ENCODE peak calls at places on chromosomes 11 and 22, in six cellular contexts. Q is heart left ventricle, I is Caco-2, O is fibroblast of lung, L is upper lobe of right lung, G is GM12865. S is an unnamed sample.

GRCh38 chr11:63839508-63840355 is 822 bp downstream of the MARK2 start:
- DNase-seq in Q (peak; percentile 33), I (peak; percentile 49), O (no peak), L (peak; percentile 77), G (peak; percentile 55), S (peak; percentile 17)

GRCh38 chr11:125112235-125112604 is 794 bp upstream of the TMEM218 start:
- DNase-seq in Q (no peak), I (no peak), O (no peak), L (no peak), G (no peak), S (no peak)

GRCh38 chr11:10693509-10694071 is at the start of gene IRAG1:
- DNase-seq in Q (peak; percentile 68), I (no peak), O (peak; percentile 72), L (peak; percentile 65), G (no peak), S (peak; percentile 73)

GRCh38 chr11:130817608-130817944 is 98.7 kb downstream of the SNX19 start:
- DNase-seq in Q (no peak), I (no peak), O (peak; percentile 75), L (no peak), G (peak; percentile 39), S (peak; percentile 62)

GRCh38 chr11:72413914-72414628 is 20.3 kb downstream of the CLPB start:
- DNase-seq in Q (peak; percentile 79), I (peak; percentile 89), O (peak; percentile 65), L (peak; percentile 91), G (peak; percentile 87), S (peak; percentile 83)

GRCh38 chr22:28883917-28884753 is 763 bp downstream of the ZNRF3 start:
- DNase-seq in Q (peak; percentile 25), I (peak; percentile 61), O (peak; percentile 39), L (peak; percentile 82), G (peak; percentile 38), S (peak; percentile 50)

GRCh38 chr11:75145196-75145971 is 5.5 kb upstream of the SLCO2B1 start:
- DNase-seq in Q (no peak), I (no peak), O (no peak), L (no peak), G (no peak), S (no peak)

GRCh38 chr11:72015511-72016061 is 16.9 kb downstream of the IL18BP start:
- DNase-seq in Q (no peak), I (peak; percentile 80), O (peak; percentile 29), L (peak; percentile 53), G (no peak), S (peak; percentile 39)

GRCh38 chr22:41682033-41682807 is 6.4 kb downstream of the SNU13 start:
- DNase-seq in Q (peak; percentile 86), I (peak; percentile 90), O (peak; percentile 87), L (peak; percentile 92), G (peak; percentile 88), S (peak; percentile 88)

GRCh38 chr22:24521791-24522245 is 26.7 kb downstream of the UPB1 start:
- DNase-seq in Q (no peak), I (peak; percentile 84), O (peak; percentile 62), L (peak; percentile 80), G (peak; percentile 75), S (peak; percentile 71)

GRCh38 chr11:19676508-19677379 is 35.9 kb upstream of the NAV2 start:
- DNase-seq in Q (peak; percentile 75), I (no peak), O (no peak), L (no peak), G (no peak), S (peak; percentile 51)

GRCh38 chr22:35425971-35426800 is 26.2 kb downstream of the MCM5 start:
- DNase-seq in Q (no peak), I (no peak), O (peak; percentile 60), L (no peak), G (no peak), S (no peak)

GRCh38 chr11:124194696-124195418 is 11.7 kb downstream of the OR10D3 start:
- DNase-seq in Q (no peak), I (peak; percentile 68), O (peak; percentile 28), L (no peak), G (peak; percentile 72), S (peak; percentile 81)

GRCh38 chr11:72836111-72836510 is 21.9 kb downstream of the ATG16L2 start:
- DNase-seq in Q (peak; percentile 83), I (no peak), O (no peak), L (peak; percentile 64), G (no peak), S (peak; percentile 46)

GRCh38 chr11:1827095-1827797 is 7.5 kb upstream of the SYT8 start:
- DNase-seq in Q (peak; percentile 73), I (no peak), O (peak; percentile 90), L (peak; percentile 85), G (no peak), S (peak; percentile 82)

GRCh38 chr11:2200536-2200935 is 28.9 kb upstream of the TH start:
- DNase-seq in Q (no peak), I (no peak), O (no peak), L (no peak), G (no peak), S (no peak)

GRCh38 chr11:9448576-9449352 is 12.0 kb upstream of the ZNF143 start:
- DNase-seq in Q (no peak), I (no peak), O (no peak), L (peak; percentile 40), G (no peak), S (no peak)

GRCh38 chr11:65575568-65576231 is at the start of gene EHBP1L1:
- DNase-seq in Q (peak; percentile 81), I (peak; percentile 78), O (peak; percentile 72), L (peak; percentile 91), G (peak; percentile 87), S (peak; percentile 58)

GRCh38 chr11:69355346-69355940 is 61.5 kb downstream of the MYEOV start:
- DNase-seq in Q (no peak), I (no peak), O (no peak), L (no peak), G (no peak), S (no peak)

GRCh38 chr11:44894217-44894617 is 56.5 kb downstream of the TP53I11 start:
- DNase-seq in Q (peak; percentile 69), I (peak; percentile 72), O (peak; percentile 50), L (peak; percentile 75), G (peak; percentile 62), S (peak; percentile 72)
- H3K4me3 ChIP-seq in Q (no peak overlapping the region), I (no peak overlapping the region), O (no peak overlapping the region), L (no peak overlapping the region), G (no peak overlapping the region), S (no peak overlapping the region)

DNA sequence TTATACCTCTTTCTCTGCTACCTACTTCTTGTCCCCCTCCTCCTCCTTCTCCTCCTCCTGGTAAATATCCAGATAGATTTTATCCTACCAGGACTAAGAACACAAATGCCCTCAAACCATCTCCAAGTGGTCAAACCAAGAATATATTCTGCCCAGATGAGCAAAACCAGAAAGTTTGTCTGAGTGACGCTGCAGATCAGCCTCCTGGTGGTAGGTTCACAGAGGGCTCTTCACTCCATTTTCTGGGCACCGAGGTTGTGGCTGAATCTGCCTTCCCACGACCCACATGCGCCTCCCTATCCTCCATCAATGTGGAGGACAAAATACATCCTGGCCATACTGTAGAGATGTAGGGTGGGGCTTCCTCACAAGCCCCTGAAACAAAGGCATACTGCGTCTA is 543.6 kb downstream of the MN1 start:
- DNase-seq in Q (no peak), I (no peak), O (no peak), L (no peak), G (no peak), S (no peak)
- TF ChIP-seq CTCF in Q (no peak), I (peak; percentile 4), O (no peak), L (no peak), G (no peak), S (no peak)

GRCh38 chr22:37802310-37803194 is 5.2 kb upstream of the GCAT start:
- DNase-seq in Q (peak; percentile 72), I (peak; percentile 73), O (peak; percentile 45), L (peak; percentile 86), G (no peak), S (peak; percentile 65)

GRCh38 chr22:37803195-37803635 is 4.5 kb upstream of the GCAT start:
- DNase-seq in Q (no peak), I (peak; percentile 63), O (no peak), L (no peak), G (no peak), S (no peak)

GRCh38 chr22:37804886-37805857 is 2.6 kb upstream of the GCAT start:
- DNase-seq in Q (peak; percentile 92), I (peak; percentile 97), O (peak; percentile 72), L (peak; percentile 95), G (peak; percentile 58), S (peak; percentile 89)

GRCh38 chr22:37804502-37804885 is 3.2 kb upstream of the GCAT start:
- DNase-seq in Q (peak; percentile 38), I (no peak), O (no peak), L (no peak), G (no peak), S (no peak)

GRCh38 chr22:37803636-37804371 is 3.9 kb upstream of the GCAT start:
- DNase-seq in Q (no peak), I (no peak), O (no peak), L (no peak), G (no peak), S (no peak)
- H3K4me3 ChIP-seq in Q (peak overlapping the region; percentile 80), I (peak overlapping the region; percentile 46), O (no peak overlapping the region), L (no peak overlapping the region), G (no peak overlapping the region), S (no peak overlapping the region)

GRCh38 chr11:85845052-85845631 is 10.0 kb upstream of the CCDC83 start:
- DNase-seq in Q (no peak), I (no peak), O (peak; percentile 50), L (no peak), G (no peak), S (no peak)
- TF ChIP-seq CTCF in Q (no peak), I (no peak), O (no peak), L (no peak), G (no peak), S (no peak)

GRCh38 chr11:70661763-70662501 is 263.6 kb downstream of the CTTN start:
- DNase-seq in Q (no peak), I (no peak), O (peak; percentile 46), L (no peak), G (no peak), S (peak; percentile 28)
- H3K4me3 ChIP-seq in Q (peak overlapping the region; percentile 45), I (no peak overlapping the region), O (peak overlapping the region; percentile 21), L (peak overlapping the region; percentile 0), G (no peak overlapping the region), S (peak overlapping the region; percentile 28)

DNA sequence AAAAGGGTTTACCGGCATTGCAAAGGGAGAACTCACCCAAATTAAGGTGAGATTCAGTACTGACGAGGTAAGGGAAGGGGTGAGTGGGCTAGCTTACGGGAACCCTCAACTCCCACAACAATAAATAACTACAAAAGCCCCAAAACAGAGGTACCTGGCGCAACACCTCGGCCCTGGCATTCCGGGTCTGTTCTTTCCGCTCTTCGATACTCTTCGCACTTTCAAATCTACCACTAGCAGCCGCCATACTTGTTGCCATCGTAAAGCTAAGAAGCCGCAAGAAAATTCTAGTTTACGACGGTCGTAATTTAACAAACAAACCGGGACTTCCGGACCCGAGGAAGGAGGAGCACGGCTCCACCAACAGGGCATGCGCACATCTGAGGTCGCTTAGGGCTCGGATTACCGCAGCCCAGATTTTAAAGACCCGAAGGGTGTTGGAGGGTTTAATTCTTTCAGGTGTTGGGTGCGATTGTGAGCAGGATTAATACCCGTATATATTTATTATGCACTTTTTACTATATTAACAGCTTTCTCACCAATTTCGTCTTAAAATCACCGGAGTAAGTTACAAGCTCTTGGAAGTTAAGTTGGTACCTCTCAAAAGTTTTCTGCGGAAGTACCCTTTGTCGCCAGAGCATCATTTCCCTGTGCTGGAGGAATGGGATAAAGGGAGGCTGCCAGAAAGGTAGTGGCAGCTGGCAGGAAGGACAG is at the start of gene CWF19L2:
- DNase-seq in Q (peak; percentile 89), I (peak; percentile 95), O (peak; percentile 96), L (peak; percentile 94), G (peak; percentile 96), S (peak; percentile 97)
- TF ChIP-seq CTCF in Q (no peak), I (no peak), O (no peak), L (no peak), G (no peak), S (no peak)

S was measured in cardiac fibroblast.